ENCODE peak calls at places on chromosomes 3 and 15, in ten cellular contexts. One of them, this sample, is unnamed. For H3K4me1, the result is how much of the 10 kb centered on the place peaks cover.

GRCh38 chr3:26484140-26484539 is 138.4 kb upstream of the LRRC3B start:
- DNase-seq in uterus: no peak
- DNase-seq in stomach: no peak
- DNase-seq in esophagus squamous epithelium: no peak
- DNase-seq in left ventricle myocardium inferior: no peak
- DNase-seq in iPS DF 6.9: peak
- DNase-seq in body of pancreas: no peak
- DNase-seq in astrocyte: no peak
- DNase-seq in upper lobe of left lung: no peak
- DNase-seq in PC-3: no peak
- DNase-seq in this sample: no peak

GRCh38 chr3:146019508-146019907 is 141.5 kb downstream of the PLOD2 start:
- DNase-seq in PC-3: peak
- DNase-seq in iPS DF 6.9: no peak
- DNase-seq in esophagus squamous epithelium: no peak
- DNase-seq in body of pancreas: no peak
- DNase-seq in stomach: no peak
- DNase-seq in left ventricle myocardium inferior: no peak
- DNase-seq in astrocyte: peak
- DNase-seq in uterus: no peak
- DNase-seq in upper lobe of left lung: no peak
- DNase-seq in this sample: no peak

GRCh38 chr3:189848636-189849035 is 217.4 kb downstream of the TP63 start:
- DNase-seq in uterus: no peak
- DNase-seq in upper lobe of left lung: no peak
- DNase-seq in astrocyte: no peak
- DNase-seq in body of pancreas: no peak
- DNase-seq in PC-3: no peak
- DNase-seq in iPS DF 6.9: no peak
- DNase-seq in stomach: no peak
- DNase-seq in esophagus squamous epithelium: no peak
- DNase-seq in left ventricle myocardium inferior: no peak
- DNase-seq in this sample: no peak

GRCh38 chr3:65751123-65751700 is 287.5 kb downstream of the MAGI1 start:
- DNase-seq in upper lobe of left lung: no peak
- DNase-seq in PC-3: peak
- DNase-seq in iPS DF 6.9: peak
- DNase-seq in astrocyte: no peak
- DNase-seq in stomach: peak
- DNase-seq in esophagus squamous epithelium: no peak
- DNase-seq in left ventricle myocardium inferior: peak
- DNase-seq in body of pancreas: peak
- DNase-seq in uterus: peak
- DNase-seq in this sample: peak

GRCh38 chr15:65302061-65302460 is 2.4 kb upstream of the RNU5B-1 start:
- DNase-seq in iPS DF 6.9: no peak
- DNase-seq in stomach: no peak
- DNase-seq in esophagus squamous epithelium: no peak
- DNase-seq in PC-3: no peak
- DNase-seq in uterus: no peak
- DNase-seq in upper lobe of left lung: peak
- DNase-seq in body of pancreas: no peak
- DNase-seq in left ventricle myocardium inferior: no peak
- DNase-seq in astrocyte: no peak
- DNase-seq in this sample: no peak

GRCh38 chr15:100259266-100259665 is 82.5 kb downstream of the ADAMTS17 start:
- DNase-seq in astrocyte: no peak
- DNase-seq in left ventricle myocardium inferior: no peak
- DNase-seq in body of pancreas: no peak
- DNase-seq in upper lobe of left lung: no peak
- DNase-seq in iPS DF 6.9: no peak
- DNase-seq in stomach: no peak
- DNase-seq in esophagus squamous epithelium: no peak
- DNase-seq in uterus: no peak
- DNase-seq in PC-3: no peak
- DNase-seq in this sample: no peak

GRCh38 chr3:111338059-111338698 is 203.8 kb upstream of the CD96 start:
- DNase-seq in esophagus squamous epithelium: no peak
- DNase-seq in uterus: no peak
- DNase-seq in astrocyte: peak
- DNase-seq in stomach: peak
- DNase-seq in iPS DF 6.9: peak
- DNase-seq in body of pancreas: peak
- DNase-seq in left ventricle myocardium inferior: no peak
- DNase-seq in PC-3: peak
- DNase-seq in upper lobe of left lung: no peak
- DNase-seq in this sample: peak

GRCh38 chr3:138348107-138348949 is at the start of gene MRAS:
- DNase-seq in astrocyte: peak
- DNase-seq in esophagus squamous epithelium: no peak
- DNase-seq in PC-3: peak
- DNase-seq in body of pancreas: peak
- DNase-seq in left ventricle myocardium inferior: peak
- DNase-seq in iPS DF 6.9: no peak
- DNase-seq in stomach: peak
- DNase-seq in upper lobe of left lung: peak
- DNase-seq in uterus: peak
- DNase-seq in this sample: peak

GRCh38 chr3:102124301-102125158 is 275.2 kb downstream of the NFKBIZ start:
- DNase-seq in left ventricle myocardium inferior: no peak
- DNase-seq in uterus: no peak
- DNase-seq in astrocyte: peak
- DNase-seq in upper lobe of left lung: no peak
- DNase-seq in iPS DF 6.9: no peak
- DNase-seq in PC-3: peak
- DNase-seq in body of pancreas: no peak
- DNase-seq in stomach: no peak
- DNase-seq in esophagus squamous epithelium: no peak
- DNase-seq in this sample: no peak

GRCh38 chr3:183534249-183534648 is 21.3 kb downstream of the KLHL6 start:
- DNase-seq in astrocyte: no peak
- DNase-seq in upper lobe of left lung: no peak
- DNase-seq in iPS DF 6.9: no peak
- DNase-seq in left ventricle myocardium inferior: no peak
- DNase-seq in PC-3: peak
- DNase-seq in body of pancreas: no peak
- DNase-seq in uterus: no peak
- DNase-seq in stomach: no peak
- DNase-seq in esophagus squamous epithelium: no peak
- DNase-seq in this sample: no peak

GRCh38 chr3:43260412-43260811 is 25.9 kb upstream of the SNRK start:
- DNase-seq in upper lobe of left lung: no peak
- DNase-seq in astrocyte: no peak
- DNase-seq in esophagus squamous epithelium: no peak
- DNase-seq in PC-3: peak
- DNase-seq in left ventricle myocardium inferior: no peak
- DNase-seq in uterus: no peak
- DNase-seq in stomach: no peak
- DNase-seq in body of pancreas: no peak
- DNase-seq in iPS DF 6.9: no peak
- DNase-seq in this sample: no peak

GRCh38 chr15:85618956-85619491 is 175.7 kb downstream of the KLHL25 start:
- DNase-seq in iPS DF 6.9: no peak
- DNase-seq in uterus: peak
- DNase-seq in body of pancreas: peak
- DNase-seq in esophagus squamous epithelium: no peak
- DNase-seq in upper lobe of left lung: no peak
- DNase-seq in PC-3: no peak
- DNase-seq in stomach: peak
- DNase-seq in left ventricle myocardium inferior: peak
- DNase-seq in astrocyte: peak
- DNase-seq in this sample: peak

GRCh38 chr15:65980824-65981456 is 111.6 kb downstream of the RAB11A start:
- DNase-seq in astrocyte: peak
- DNase-seq in body of pancreas: peak
- DNase-seq in stomach: peak
- DNase-seq in uterus: no peak
- DNase-seq in iPS DF 6.9: peak
- DNase-seq in PC-3: peak
- DNase-seq in esophagus squamous epithelium: no peak
- DNase-seq in left ventricle myocardium inferior: peak
- DNase-seq in upper lobe of left lung: no peak
- DNase-seq in this sample: peak

GRCh38 chr3:51683566-51683965 is 12.5 kb downstream of the TEX264 start:
- DNase-seq in PC-3: no peak
- DNase-seq in stomach: no peak
- DNase-seq in astrocyte: no peak
- DNase-seq in body of pancreas: no peak
- DNase-seq in upper lobe of left lung: no peak
- DNase-seq in left ventricle myocardium inferior: no peak
- DNase-seq in uterus: no peak
- DNase-seq in iPS DF 6.9: no peak
- DNase-seq in esophagus squamous epithelium: no peak
- DNase-seq in this sample: no peak
- H3K4me1 ChIP-seq in PC-3: under half
- H3K4me1 ChIP-seq in stomach: under half
- H3K4me1 ChIP-seq in astrocyte: under half
- H3K4me1 ChIP-seq in body of pancreas: under half
- H3K4me1 ChIP-seq in upper lobe of left lung: half or more
- H3K4me1 ChIP-seq in left ventricle myocardium inferior: half or more
- H3K4me1 ChIP-seq in uterus: under half
- H3K4me1 ChIP-seq in iPS DF 6.9: under half
- H3K4me1 ChIP-seq in esophagus squamous epithelium: half or more
- H3K4me1 ChIP-seq in this sample: half or more

DNA sequence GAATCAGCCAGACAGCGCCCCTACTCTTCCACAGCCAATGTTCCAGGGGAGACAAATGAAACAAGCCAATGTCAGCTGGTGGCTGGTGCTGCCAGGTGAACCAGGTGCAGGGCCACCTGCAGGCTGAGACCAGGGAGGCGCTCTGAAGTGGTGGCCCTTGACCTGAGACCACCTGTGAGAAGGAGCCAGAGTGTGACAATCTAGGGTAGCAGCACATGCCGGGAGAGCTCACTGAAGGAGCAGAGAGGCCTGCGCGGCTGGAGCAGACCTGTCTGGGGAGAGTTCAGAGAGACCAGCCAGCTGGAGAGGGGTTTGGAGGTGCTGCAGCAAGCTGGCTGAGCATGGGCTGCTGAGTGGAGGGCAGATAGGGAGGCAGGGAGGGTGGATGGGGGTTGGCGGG is 692 bp upstream of the STAB1 start:
- DNase-seq in uterus: no peak
- DNase-seq in stomach: no peak
- DNase-seq in body of pancreas: no peak
- DNase-seq in PC-3: no peak
- DNase-seq in astrocyte: no peak
- DNase-seq in esophagus squamous epithelium: no peak
- DNase-seq in iPS DF 6.9: no peak
- DNase-seq in left ventricle myocardium inferior: no peak
- DNase-seq in upper lobe of left lung: peak
- DNase-seq in this sample: no peak
- H3K4me3 ChIP-seq in uterus: no peak
- H3K4me3 ChIP-seq in stomach: no peak
- H3K4me3 ChIP-seq in body of pancreas: no peak
- H3K4me3 ChIP-seq in PC-3: no peak
- H3K4me3 ChIP-seq in astrocyte: no peak
- H3K4me3 ChIP-seq in esophagus squamous epithelium: no peak
- H3K4me3 ChIP-seq in iPS DF 6.9: no peak
- H3K4me3 ChIP-seq in left ventricle myocardium inferior: peak
- H3K4me3 ChIP-seq in upper lobe of left lung: no peak
- H3K4me3 ChIP-seq in this sample: no peak

GRCh38 chr3:148642616-148643015 is 55.1 kb upstream of the AGTR1 start:
- DNase-seq in uterus: no peak
- DNase-seq in iPS DF 6.9: no peak
- DNase-seq in stomach: no peak
- DNase-seq in upper lobe of left lung: no peak
- DNase-seq in left ventricle myocardium inferior: no peak
- DNase-seq in astrocyte: peak
- DNase-seq in esophagus squamous epithelium: no peak
- DNase-seq in body of pancreas: no peak
- DNase-seq in PC-3: no peak
- DNase-seq in this sample: no peak
- H3K27ac ChIP-seq in uterus: no peak
- H3K27ac ChIP-seq in iPS DF 6.9: no peak
- H3K27ac ChIP-seq in stomach: no peak
- H3K27ac ChIP-seq in upper lobe of left lung: no peak
- H3K27ac ChIP-seq in left ventricle myocardium inferior: peak
- H3K27ac ChIP-seq in astrocyte: no peak
- H3K27ac ChIP-seq in esophagus squamous epithelium: no peak
- H3K27ac ChIP-seq in body of pancreas: no peak
- H3K27ac ChIP-seq in PC-3: no peak
- H3K27ac ChIP-seq in this sample: no peak

DNA sequence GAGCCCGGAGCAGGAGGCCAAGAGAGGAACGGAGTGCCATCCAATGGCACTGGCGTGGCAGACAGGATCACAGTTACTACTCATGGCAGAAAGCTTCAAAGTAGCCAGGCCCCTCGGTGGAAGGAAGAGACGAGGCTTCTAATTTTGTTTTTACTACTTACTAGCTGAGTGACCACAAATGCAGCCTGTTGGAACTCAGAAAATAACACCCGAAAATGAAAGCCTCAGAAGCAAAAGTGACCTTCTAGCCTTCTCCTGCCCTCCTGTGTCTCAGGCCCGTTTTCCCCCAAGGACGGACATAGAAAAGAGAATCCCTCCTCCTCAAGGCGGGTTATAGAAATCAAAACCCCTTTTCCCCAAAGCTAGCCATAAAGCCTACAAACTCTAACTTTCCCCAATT is 9.9 kb upstream of the STRA6 start:
- DNase-seq in iPS DF 6.9: no peak
- DNase-seq in stomach: no peak
- DNase-seq in upper lobe of left lung: no peak
- DNase-seq in body of pancreas: no peak
- DNase-seq in PC-3: no peak
- DNase-seq in esophagus squamous epithelium: no peak
- DNase-seq in uterus: no peak
- DNase-seq in left ventricle myocardium inferior: no peak
- DNase-seq in astrocyte: no peak
- DNase-seq in this sample: no peak
- H3K4me1 ChIP-seq in iPS DF 6.9: under half
- H3K4me1 ChIP-seq in stomach: under half
- H3K4me1 ChIP-seq in upper lobe of left lung: under half
- H3K4me1 ChIP-seq in body of pancreas: under half
- H3K4me1 ChIP-seq in PC-3: under half
- H3K4me1 ChIP-seq in esophagus squamous epithelium: under half
- H3K4me1 ChIP-seq in uterus: under half
- H3K4me1 ChIP-seq in left ventricle myocardium inferior: under half
- H3K4me1 ChIP-seq in astrocyte: under half
- H3K4me1 ChIP-seq in this sample: under half

DNA sequence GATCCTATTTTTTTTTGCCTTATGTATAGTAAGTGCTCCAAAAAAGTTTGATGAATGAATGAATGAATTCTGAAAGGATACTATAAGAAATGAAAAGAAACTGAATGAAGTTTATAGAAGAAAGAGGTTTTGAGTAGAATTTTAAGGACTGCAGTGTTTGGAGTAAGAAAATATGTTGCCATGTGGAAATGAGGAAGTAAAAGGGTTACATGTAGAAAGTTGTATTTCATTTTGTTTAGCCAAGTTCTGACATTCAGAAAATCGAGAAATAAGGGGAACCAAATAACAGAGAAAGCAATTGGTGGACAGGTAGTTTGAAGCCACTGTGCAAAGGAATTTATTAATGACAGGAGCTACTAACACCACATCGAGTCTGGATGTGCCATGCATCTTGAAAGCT is 200.7 kb downstream of the SATB1 start:
- DNase-seq in iPS DF 6.9: no peak
- DNase-seq in upper lobe of left lung: no peak
- DNase-seq in stomach: no peak
- DNase-seq in esophagus squamous epithelium: no peak
- DNase-seq in body of pancreas: no peak
- DNase-seq in PC-3: no peak
- DNase-seq in left ventricle myocardium inferior: no peak
- DNase-seq in astrocyte: no peak
- DNase-seq in uterus: no peak
- DNase-seq in this sample: no peak
- H3K4me3 ChIP-seq in iPS DF 6.9: no peak
- H3K4me3 ChIP-seq in upper lobe of left lung: no peak
- H3K4me3 ChIP-seq in stomach: no peak
- H3K4me3 ChIP-seq in esophagus squamous epithelium: no peak
- H3K4me3 ChIP-seq in body of pancreas: no peak
- H3K4me3 ChIP-seq in PC-3: no peak
- H3K4me3 ChIP-seq in left ventricle myocardium inferior: no peak
- H3K4me3 ChIP-seq in astrocyte: no peak
- H3K4me3 ChIP-seq in uterus: no peak
- H3K4me3 ChIP-seq in this sample: no peak